ENCODE peak calls at places on chromosomes 6 and 20, in eight cellular contexts. W is HFFc6, E is ovary, M is Peyer's patch, L is activated B cell treated with CpG ODN at 0.5 μM for 24 hours, U is WTC11, P is heart left ventricle, B is MCF 10A. O is an unnamed sample.

GRCh38 chr6:105352037-105352617 is 50.8 kb downstream of the PREP start:
- DNase-seq in W (no peak), E (no peak), M (no peak), L (no peak), U (no peak), P (no peak), B (no peak), O (no peak)

GRCh38 chr20:37194616-37195015 is 15.3 kb upstream of the MROH8 start:
- DNase-seq in W (no peak), E (no peak), M (no peak), L (no peak), U (no peak), P (no peak), B (no peak), O (no peak)

GRCh38 chr6:13273931-13274706 is 54.2 kb downstream of the TBC1D7 start:
- DNase-seq in W (no peak), E (no peak), M (peak; percentile 82), L (peak; percentile 63), U (no peak), P (no peak), B (no peak), O (no peak)

GRCh38 chr6:44127186-44128019 is at the start of the genes MRPL14 and TMEM63B:
- DNase-seq in W (peak; percentile 79), E (peak; percentile 87), M (peak; percentile 94), L (peak; percentile 89), U (peak; percentile 80), P (peak; percentile 90), B (peak; percentile 86), O (peak; percentile 91)

GRCh38 chr6:160679402-160679769 is 15.3 kb upstream of the LPA start:
- DNase-seq in W (no peak), E (no peak), M (no peak), L (no peak), U (peak; percentile 77), P (no peak), B (no peak), O (peak; percentile 49)

GRCh38 chr6:132131777-132132176 is 180.6 kb upstream of the CCN2 start:
- DNase-seq in W (peak; percentile 97), E (peak; percentile 11), M (no peak), L (no peak), U (no peak), P (peak; percentile 69), B (peak; percentile 63), O (no peak)

GRCh38 chr20:37323985-37324384 is 22.0 kb upstream of the SRC start:
- DNase-seq in W (peak; percentile 88), E (no peak), M (no peak), L (no peak), U (no peak), P (no peak), B (no peak), O (no peak)

GRCh38 chr20:18879262-18879661 is 65.7 kb downstream of the SCP2D1 start:
- DNase-seq in W (no peak), E (no peak), M (no peak), L (no peak), U (no peak), P (no peak), B (peak; percentile 93), O (no peak)

GRCh38 chr6:42374027-42374669 is 77.6 kb downstream of the TRERF1 start:
- DNase-seq in W (no peak), E (no peak), M (no peak), L (no peak), U (no peak), P (no peak), B (peak; percentile 11), O (no peak)

GRCh38 chr6:95099410-95099809 is 477.9 kb upstream of the MANEA start:
- DNase-seq in W (no peak), E (no peak), M (no peak), L (no peak), U (no peak), P (no peak), B (no peak), O (no peak)

DNA sequence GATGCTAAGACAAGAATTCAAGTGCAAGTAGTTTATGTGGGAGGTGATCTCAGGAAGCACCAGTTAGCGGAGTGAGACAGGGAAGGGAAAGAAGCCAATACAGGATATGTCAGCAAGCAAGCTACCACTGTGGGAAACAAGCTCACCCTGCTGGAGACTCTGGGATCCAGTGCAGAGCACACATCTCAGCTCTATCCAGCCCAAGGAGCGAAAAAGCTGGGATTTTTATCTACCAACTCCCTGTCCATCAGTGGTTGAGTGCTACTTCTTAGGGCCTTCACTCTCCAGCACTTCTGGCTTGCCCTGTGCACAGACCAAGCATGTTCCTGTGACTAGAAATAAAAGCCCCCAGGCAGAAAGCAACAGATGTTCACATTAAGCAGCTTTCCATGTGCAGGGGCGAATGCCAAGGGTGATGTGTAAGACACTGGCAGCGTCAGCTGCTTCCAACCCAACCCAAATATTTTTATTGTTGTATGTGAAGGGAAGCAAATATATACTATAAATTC is 10.8 kb upstream of the RNF24 start:
- DNase-seq in W (peak; percentile 70), E (no peak), M (no peak), L (no peak), U (no peak), P (no peak), B (peak; percentile 79), O (peak; percentile 25)
- TF ChIP-seq CTCF in W (peak; percentile 66), E (no peak), M (no peak), L (no peak), U (no peak), P (peak; percentile 12), B (peak; percentile 11), O (no peak)

DNA sequence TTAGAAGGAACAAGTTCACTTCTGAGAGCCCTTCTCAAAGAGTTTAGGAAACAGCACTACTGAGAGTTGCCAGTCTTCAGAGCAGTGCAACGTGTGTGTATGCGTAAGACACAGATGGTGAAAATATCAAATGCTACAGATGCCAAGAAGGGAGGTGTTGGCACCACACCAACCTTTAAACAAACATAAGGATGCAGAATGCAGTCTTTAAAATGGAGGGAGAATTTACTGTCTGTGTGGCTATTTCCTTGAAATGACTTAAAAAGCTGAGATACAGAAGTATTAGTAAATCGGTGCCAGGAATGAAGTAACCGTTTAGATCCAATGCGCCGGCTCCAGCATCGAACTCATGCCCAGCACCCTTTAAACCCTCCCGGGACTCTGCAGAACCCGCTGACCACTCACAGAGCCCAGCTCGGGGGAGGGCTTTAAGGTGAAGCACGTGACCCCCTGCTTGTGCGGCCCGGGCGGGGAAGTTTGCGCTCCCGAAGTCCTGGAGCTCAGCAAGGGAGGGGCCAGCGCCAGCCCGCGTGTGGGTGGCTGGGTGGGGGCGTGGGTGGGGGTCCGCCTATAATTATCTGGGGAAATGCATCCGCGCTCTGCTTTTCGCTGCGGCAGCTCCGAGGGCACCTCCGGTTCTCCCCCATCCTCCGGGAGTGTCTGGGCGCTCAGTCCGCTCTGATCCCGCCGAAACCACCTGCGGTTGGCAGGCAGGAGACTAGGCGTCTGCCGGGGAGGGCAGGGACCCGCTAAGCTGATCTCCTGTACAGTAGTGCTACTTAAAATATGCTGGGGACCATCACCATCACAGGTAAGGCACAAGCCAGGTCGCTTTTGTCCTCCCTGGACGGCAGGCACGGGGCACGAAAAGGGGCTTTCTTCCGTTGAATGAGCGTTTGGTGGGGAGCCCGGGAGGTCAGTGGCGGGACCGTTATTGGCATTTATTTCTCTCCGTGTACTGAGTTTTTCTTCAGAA is 66.0 kb downstream of the ZBTB2 start:
- DNase-seq in W (peak; percentile 23), E (peak; percentile 70), M (peak; percentile 71), L (peak; percentile 19), U (peak; percentile 58), P (peak; percentile 62), B (peak; percentile 60), O (peak; percentile 26)
- TF ChIP-seq CTCF in W (no peak), E (no peak), M (no peak), L (no peak), U (no peak), P (no peak), B (no peak), O (no peak)

DNA sequence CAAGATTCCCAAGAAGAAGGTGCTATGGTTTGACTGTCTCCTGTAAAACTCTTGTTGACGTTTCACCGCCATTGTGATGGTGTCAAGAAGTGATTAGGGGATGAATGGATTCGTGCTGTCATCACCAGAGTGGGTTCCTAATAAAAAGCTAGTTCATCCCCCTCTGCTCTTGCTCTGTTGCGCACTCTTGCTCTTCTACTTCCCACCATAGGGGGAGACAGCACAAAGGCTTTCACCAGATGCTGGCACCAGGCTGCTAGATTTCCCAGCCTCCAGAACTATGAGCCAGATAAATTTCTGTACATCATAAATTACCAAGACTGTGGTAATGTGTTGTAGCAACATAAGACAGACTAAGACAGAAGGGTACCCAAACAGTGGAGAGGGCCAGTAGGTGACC is 21.6 kb upstream of the CCDC28A start:
- DNase-seq in W (no peak), E (no peak), M (no peak), L (no peak), U (no peak), P (no peak), B (no peak), O (peak; percentile 4)
- TF ChIP-seq CTCF in W (peak; percentile 51), E (no peak), M (no peak), L (no peak), U (no peak), P (no peak), B (no peak), O (peak; percentile 30)

GRCh38 chr6:30612687-30613248 is 4.3 kb downstream of the PPP1R10 start:
- DNase-seq in W (peak; percentile 52), E (no peak), M (no peak), L (no peak), U (no peak), P (no peak), B (peak; percentile 25), O (no peak)

GRCh38 chr6:30613251-30614043 is 3.6 kb downstream of the PPP1R10 start:
- DNase-seq in W (peak; percentile 24), E (no peak), M (no peak), L (no peak), U (no peak), P (no peak), B (peak; percentile 27), O (no peak)

GRCh38 chr6:30611856-30612194 is 5.2 kb downstream of the PPP1R10 start:
- DNase-seq in W (no peak), E (no peak), M (no peak), L (no peak), U (no peak), P (no peak), B (no peak), O (no peak)

GRCh38 chr6:30611150-30611855 is 5.7 kb downstream of the PPP1R10 start:
- DNase-seq in W (no peak), E (no peak), M (no peak), L (no peak), U (no peak), P (no peak), B (no peak), O (no peak)

GRCh38 chr6:30612213-30612612 is 4.8 kb downstream of the PPP1R10 start:
- DNase-seq in W (peak; percentile 43), E (no peak), M (no peak), L (no peak), U (no peak), P (no peak), B (peak; percentile 40), O (no peak)
- TF ChIP-seq CTCF in W (peak; percentile 68), E (peak; percentile 32), M (no peak), L (no peak), U (no peak), P (no peak), B (peak; percentile 25), O (peak; percentile 26)

O was measured in endothelial cell.